ENCODE peak calls at places on chromosomes 16 and 17, in five cellular contexts. M, U, S, D and L are unnamed samples.

GRCh38 chr16:4245400-4245799 is 3.5 kb upstream of the SRL start:
- DNase-seq in M (no peak), U (no peak), S (no peak), D (no peak), L (no peak)

GRCh38 chr16:87212026-87212425 is 105.2 kb downstream of the C16orf95 start:
- DNase-seq in M (no peak), U (peak; percentile 40), S (no peak), D (no peak), L (no peak)

GRCh38 chr16:84240455-84240854 is 643 bp upstream of the KCNG4 start:
- DNase-seq in M (no peak), U (no peak), S (no peak), D (no peak), L (no peak)

GRCh38 chr17:64356304-64356686 is 34.4 kb downstream of the PECAM1 start:
- DNase-seq in M (no peak), U (no peak), S (no peak), D (no peak), L (no peak)

GRCh38 chr17:62064029-62064790 is 868 bp downstream of the MED13 start:
- DNase-seq in M (no peak), U (no peak), S (peak; percentile 14), D (no peak), L (no peak)

GRCh38 chr17:81470944-81471803 is 41.4 kb downstream of the ACTG1 start:
- DNase-seq in M (no peak), U (no peak), S (no peak), D (no peak), L (no peak)

GRCh38 chr16:65601781-65602180 is 479.9 kb upstream of the CDH11 start:
- DNase-seq in M (no peak), U (no peak), S (no peak), D (no peak), L (no peak)

GRCh38 chr17:40895106-40895730 is 10.2 kb upstream of the KRT20 start:
- DNase-seq in M (no peak), U (no peak), S (no peak), D (no peak), L (no peak)

GRCh38 chr17:17570798-17571716 is 20.5 kb downstream of the PEMT start:
- DNase-seq in M (no peak), U (no peak), S (no peak), D (no peak), L (no peak)

GRCh38 chr17:8955021-8955420 is 10.5 kb downstream of the PIK3R5 start:
- DNase-seq in M (no peak), U (no peak), S (no peak), D (no peak), L (no peak)

GRCh38 chr17:7982666-7983065 is 19.7 kb upstream of the GUCY2D start:
- DNase-seq in M (no peak), U (no peak), S (no peak), D (no peak), L (no peak)

GRCh38 chr16:30051518-30051917 is 14.0 kb upstream of the ALDOA start:
- DNase-seq in M (no peak), U (no peak), S (no peak), D (no peak), L (no peak)

GRCh38 chr17:54967621-54968258 is 714 bp downstream of the COX11 start:
- DNase-seq in M (no peak), U (peak; percentile 5), S (peak; percentile 31), D (no peak), L (no peak)

GRCh38 chr17:82876149-82876548 is 36.3 kb upstream of the ZNF750 start:
- DNase-seq in M (no peak), U (peak; percentile 64), S (no peak), D (no peak), L (no peak)

GRCh38 chr17:64020068-64020766 is at the start of gene ICAM2:
- DNase-seq in M (peak; percentile 84), U (no peak), S (no peak), D (no peak), L (no peak)

GRCh38 chr17:70110443-70110880 is 35.4 kb downstream of the KCNJ16 start:
- DNase-seq in M (no peak), U (no peak), S (peak; percentile 6), D (peak; percentile 2), L (no peak)

GRCh38 chr17:19495828-19496227 is 37.8 kb upstream of the SLC47A1 start:
- DNase-seq in M (no peak), U (no peak), S (no peak), D (no peak), L (no peak)

GRCh38 chr17:19502517-19502916 is 31.1 kb upstream of the SLC47A1 start:
- DNase-seq in M (no peak), U (no peak), S (no peak), D (no peak), L (no peak)

GRCh38 chr17:19497616-19498015 is 36.0 kb upstream of the SLC47A1 start:
- DNase-seq in M (no peak), U (no peak), S (no peak), D (no peak), L (no peak)

DNA sequence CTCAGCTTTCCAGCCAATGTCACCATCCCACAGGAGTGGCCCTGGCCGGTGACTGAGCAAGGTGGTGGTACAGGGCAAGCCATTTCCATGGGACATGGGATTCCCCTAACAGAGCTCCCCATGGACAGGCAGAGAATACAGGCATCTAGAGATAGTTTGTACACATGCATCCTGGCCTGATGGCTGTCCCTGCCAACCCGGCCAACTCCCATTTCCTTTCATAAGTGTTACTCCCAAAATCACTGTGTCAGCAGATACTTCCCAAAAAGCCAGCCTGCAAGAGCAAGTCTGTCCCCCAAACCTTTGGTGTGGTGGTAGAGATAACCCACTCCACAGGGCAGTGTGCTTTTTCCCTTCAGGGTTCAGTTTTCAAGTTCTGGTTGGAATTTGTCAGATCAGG is 32.4 kb upstream of the SLC47A1 start:
- DNase-seq in M (no peak), U (no peak), S (no peak), D (no peak), L (no peak)
- TF ChIP-seq CTCF in M (no peak), U (no peak), S (no peak), D (no peak), L (no peak)

DNA sequence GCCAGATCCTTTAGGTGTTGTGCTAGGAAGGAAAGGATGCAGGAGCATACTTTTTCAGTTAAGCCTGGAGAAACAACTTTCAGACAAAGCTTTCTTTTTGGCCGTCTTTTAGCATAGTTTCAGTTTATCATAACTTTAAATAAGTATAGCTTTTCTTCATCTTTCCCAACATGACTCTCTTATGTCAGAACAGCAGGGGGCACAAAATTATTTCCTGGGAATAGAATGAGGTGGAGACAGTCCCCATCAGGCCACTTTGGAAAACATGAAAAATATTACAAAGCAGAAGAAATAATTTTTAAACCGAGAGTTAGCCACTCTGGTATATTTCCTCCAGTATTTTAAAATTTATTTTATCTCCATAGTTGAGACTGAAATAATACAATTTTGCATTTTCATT is 387.6 kb downstream of the HAPSTR1 start:
- DNase-seq in M (no peak), U (no peak), S (peak; percentile 27), D (no peak), L (no peak)
- TF ChIP-seq CTCF in M (no peak), U (no peak), S (no peak), D (no peak), L (no peak)

DNA sequence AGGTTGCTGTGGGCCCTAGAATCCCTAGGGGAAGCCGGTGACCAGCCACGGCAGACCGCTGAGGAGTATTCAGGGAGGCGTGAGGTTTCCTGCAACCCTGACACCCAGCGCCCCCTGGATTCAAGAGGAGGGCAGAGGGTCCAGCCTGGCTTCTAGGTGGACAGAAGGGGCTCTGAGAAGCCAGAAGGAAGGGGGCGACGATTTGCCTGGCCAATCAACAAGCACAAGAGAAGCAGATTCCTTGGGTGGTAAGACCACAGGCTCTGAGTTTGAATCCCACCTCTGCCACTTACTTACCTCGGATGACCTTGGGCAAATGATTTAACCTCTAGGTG is 10.4 kb upstream of the GINS2 start:
- DNase-seq in M (no peak), U (no peak), S (no peak), D (no peak), L (no peak)
- TF ChIP-seq CTCF in M (no peak), U (no peak), S (no peak), D (no peak), L (no peak)

GRCh38 chr17:58277107-58277506 is 3.6 kb downstream of the MPO start:
- DNase-seq in M (no peak), U (no peak), S (peak; percentile 33), D (no peak), L (no peak)
- TF ChIP-seq CTCF in M (peak; percentile 25), U (peak; percentile 68), S (peak; percentile 53), D (peak; percentile 37), L (peak; percentile 15)